ENCODE peak calls at places on chromosomes 12 and 14, in five cellular contexts. J, X, C, Y and H are unnamed samples.
A peak's percentile ranks its signal among the peaks of the same experiment; 100 is the strongest.

GRCh38 chr12:116039081-116039480 is 238.4 kb downstream of the MED13L start:
- DNase-seq in X (no peak), Y (peak; percentile 34), J (no peak), C (no peak), H (no peak)

GRCh38 chr12:56206373-56207166 is 15.2 kb downstream of the RNF41 start:
- DNase-seq in C (peak; percentile 50), J (peak; percentile 19), X (peak; percentile 55), Y (peak; percentile 54), H (peak; percentile 35)

GRCh38 chr12:27814851-27815591 is 35.0 kb upstream of the MANSC4 start:
- DNase-seq in C (no peak), Y (no peak), X (no peak), J (no peak), H (no peak)

GRCh38 chr12:125169451-125169850 is 104.2 kb downstream of the AACS start:
- DNase-seq in X (no peak), J (no peak), Y (no peak), C (no peak), H (no peak)

GRCh38 chr14:95511687-95512086 is 4.8 kb downstream of the SYNE3 start:
- DNase-seq in J (no peak), C (no peak), Y (no peak), X (no peak), H (no peak)

GRCh38 chr12:62732861-62733427 is 202.0 kb downstream of the PPM1H start:
- DNase-seq in X (no peak), J (no peak), Y (peak; percentile 60), C (no peak), H (peak; percentile 75)

GRCh38 chr14:99600232-99600888 is 3.6 kb downstream of the CCDC85C start:
- DNase-seq in C (no peak), Y (no peak), J (no peak), X (no peak), H (peak; percentile 16)

GRCh38 chr12:108564724-108565123 is 2.3 kb downstream of the ISCU start:
- DNase-seq in J (no peak), X (no peak), C (no peak), Y (no peak), H (no peak)

GRCh38 chr14:105945891-105946290 is 419.5 kb downstream of the TMEM121 start:
- DNase-seq in X (no peak), Y (peak; percentile 16), C (peak; percentile 47), J (no peak), H (peak; percentile 34)

GRCh38 chr14:85060116-85060515 is 469.8 kb upstream of the FLRT2 start:
- DNase-seq in X (no peak), Y (peak; percentile 43), J (no peak), C (no peak), H (no peak)

GRCh38 chr12:127810026-127810425 is 456.9 kb upstream of the TMEM132C start:
- DNase-seq in Y (peak; percentile 35), X (no peak), C (no peak), J (no peak), H (peak; percentile 97)

GRCh38 chr14:26370118-26370517 is 227.7 kb downstream of the NOVA1 start:
- DNase-seq in X (no peak), Y (no peak), C (no peak), J (no peak), H (no peak)

GRCh38 chr12:49367381-49368239 is at the start of gene SPATS2:
- DNase-seq in Y (peak; percentile 27), J (peak; percentile 5), X (peak; percentile 90), C (no peak), H (no peak)

GRCh38 chr14:71591929-71592328 is 340.3 kb upstream of the RGS6 start:
- DNase-seq in X (no peak), Y (peak; percentile 55), C (peak; percentile 16), J (no peak), H (peak; percentile 89)

GRCh38 chr12:101277443-101277842 is 2.5 kb upstream of the UTP20 start:
- DNase-seq in X (no peak), J (no peak), Y (peak; percentile 9), C (no peak), H (peak; percentile 31)

GRCh38 chr12:117032593-117033381 is 66.4 kb downstream of the TESC start:
- DNase-seq in J (no peak), Y (no peak), C (no peak), X (peak; percentile 55), H (no peak)

GRCh38 chr12:102602549-102602948 is 122.2 kb upstream of the IGF1 start:
- DNase-seq in Y (no peak), J (no peak), C (no peak), X (no peak), H (no peak)

GRCh38 chr12:26499979-26500640 is 304.7 kb downstream of the SSPN start:
- DNase-seq in X (no peak), J (no peak), C (no peak), Y (peak; percentile 17), H (no peak)

GRCh38 chr14:104320611-104321086 is 182.3 kb downstream of the KIF26A start:
- DNase-seq in X (peak; percentile 33), C (no peak), J (no peak), Y (no peak), H (no peak)

GRCh38 chr12:46458500-46459106 is 86.0 kb upstream of the SLC38A2 start:
- DNase-seq in X (no peak), Y (no peak), J (no peak), C (no peak), H (peak; percentile 65)

GRCh38 chr12:31011746-31012567 is 61.7 kb upstream of the DDX11 start:
- DNase-seq in J (no peak), X (no peak), Y (no peak), C (no peak), H (no peak)

GRCh38 chr14:24363401-24363800 is 4.6 kb upstream of the NFATC4 start:
- DNase-seq in X (no peak), J (no peak), Y (no peak), C (no peak), H (no peak)

GRCh38 chr12:23536293-23536692 is 413.2 kb downstream of the SOX5 start:
- DNase-seq in Y (no peak), C (no peak), X (no peak), J (no peak), H (no peak)